ENCODE peak calls at places on chromosomes 11 and 22, in four cellular contexts. K, L, U and F are unnamed samples.

GRCh38 chr11:57325735-57326048 is 940 bp upstream of the TNKS1BP1 start:
- DNase-seq in K (no peak), L (peak), U (no peak), F (peak)

GRCh38 chr11:84969103-84969502 is 658.0 kb downstream of the DLG2 start:
- DNase-seq in K (no peak), L (no peak), U (peak), F (no peak)

GRCh38 chr11:19259487-19260345 is 19.0 kb upstream of the E2F8 start:
- DNase-seq in K (peak), L (peak), U (peak), F (peak)

GRCh38 chr11:26709057-26709456 is 12.8 kb downstream of the SLC5A12 start:
- DNase-seq in K (no peak), L (no peak), U (no peak), F (no peak)

GRCh38 chr22:43296279-43296902 is 46.8 kb downstream of the SCUBE1 start:
- DNase-seq in K (no peak), L (no peak), U (no peak), F (no peak)

GRCh38 chr22:46001426-46002106 is 24.6 kb upstream of the WNT7B start:
- DNase-seq in K (no peak), L (no peak), U (no peak), F (peak)

GRCh38 chr11:13772223-13773046 is 104.0 kb downstream of the FAR1 start:
- DNase-seq in K (no peak), L (peak), U (no peak), F (peak)

GRCh38 chr22:35555941-35556547 is 15.4 kb downstream of the RASD2 start:
- DNase-seq in K (no peak), L (no peak), U (no peak), F (no peak)

GRCh38 chr22:22201185-22201924 is 43.2 kb upstream of the VPREB1 start:
- DNase-seq in K (no peak), L (peak), U (peak), F (peak)

GRCh38 chr11:115145316-115145715 is 358.9 kb downstream of the CADM1 start:
- DNase-seq in K (no peak), L (no peak), U (no peak), F (no peak)

GRCh38 chr11:118670063-118670462 is 9.4 kb downstream of the TREH start:
- DNase-seq in K (no peak), L (no peak), U (no peak), F (no peak)

GRCh38 chr11:30488304-30488998 is 97.7 kb downstream of the MPPED2 start:
- DNase-seq in K (no peak), L (peak), U (no peak), F (peak)